ENCODE peak calls at places on chromosomes 3 and 15, in eight cellular contexts. One of them, this sample, is unnamed.

GRCh38 chr3:57559526-57559925 is 3.5 kb downstream of the PDE12 start:
- DNase-seq in SW480: no peak
- DNase-seq in NCI-H1048: no peak
- DNase-seq in stimulated activated CD8-positive, alpha-beta memory T cell treated with anti-CD3 and anti-CD28 coated beads, Interleukin-12 subunit alpha, Interleukin-12 subunit beta, amount 100 ng/mL, for 4 hours: no peak
- DNase-seq in pancreas: no peak
- DNase-seq in fibroblast of lung: peak; percentile 36
- DNase-seq in colonic mucosa: no peak
- DNase-seq in hepatocyte: no peak
- DNase-seq in this sample: no peak

GRCh38 chr15:63487076-63487757 is 17.2 kb upstream of the USP3 start:
- DNase-seq in SW480: peak; percentile 51
- DNase-seq in NCI-H1048: peak; percentile 61
- DNase-seq in stimulated activated CD8-positive, alpha-beta memory T cell treated with anti-CD3 and anti-CD28 coated beads, Interleukin-12 subunit alpha, Interleukin-12 subunit beta, amount 100 ng/mL, for 4 hours: peak; percentile 71
- DNase-seq in pancreas: peak; percentile 92
- DNase-seq in fibroblast of lung: peak; percentile 78
- DNase-seq in colonic mucosa: peak; percentile 98
- DNase-seq in hepatocyte: peak; percentile 88
- DNase-seq in this sample: peak; percentile 95

GRCh38 chr15:91926871-91927270 is 73.4 kb downstream of the SLCO3A1 start:
- DNase-seq in SW480: no peak
- DNase-seq in NCI-H1048: no peak
- DNase-seq in stimulated activated CD8-positive, alpha-beta memory T cell treated with anti-CD3 and anti-CD28 coated beads, Interleukin-12 subunit alpha, Interleukin-12 subunit beta, amount 100 ng/mL, for 4 hours: no peak
- DNase-seq in pancreas: no peak
- DNase-seq in fibroblast of lung: no peak
- DNase-seq in colonic mucosa: no peak
- DNase-seq in hepatocyte: no peak
- DNase-seq in this sample: no peak

GRCh38 chr3:35946121-35946856 is 307.0 kb downstream of the ARPP21 start:
- DNase-seq in SW480: peak; percentile 26
- DNase-seq in NCI-H1048: no peak
- DNase-seq in stimulated activated CD8-positive, alpha-beta memory T cell treated with anti-CD3 and anti-CD28 coated beads, Interleukin-12 subunit alpha, Interleukin-12 subunit beta, amount 100 ng/mL, for 4 hours: no peak
- DNase-seq in pancreas: no peak
- DNase-seq in fibroblast of lung: peak; percentile 50
- DNase-seq in colonic mucosa: no peak
- DNase-seq in hepatocyte: peak; percentile 30
- DNase-seq in this sample: no peak

GRCh38 chr15:33915571-33916407 is 52.5 kb upstream of the CHRM5 start:
- DNase-seq in SW480: peak; percentile 78
- DNase-seq in NCI-H1048: no peak
- DNase-seq in stimulated activated CD8-positive, alpha-beta memory T cell treated with anti-CD3 and anti-CD28 coated beads, Interleukin-12 subunit alpha, Interleukin-12 subunit beta, amount 100 ng/mL, for 4 hours: no peak
- DNase-seq in pancreas: no peak
- DNase-seq in fibroblast of lung: no peak
- DNase-seq in colonic mucosa: peak; percentile 71
- DNase-seq in hepatocyte: peak; percentile 45
- DNase-seq in this sample: no peak

GRCh38 chr3:50503947-50504346 is 513 bp upstream of the CACNA2D2 start:
- DNase-seq in SW480: no peak
- DNase-seq in NCI-H1048: no peak
- DNase-seq in stimulated activated CD8-positive, alpha-beta memory T cell treated with anti-CD3 and anti-CD28 coated beads, Interleukin-12 subunit alpha, Interleukin-12 subunit beta, amount 100 ng/mL, for 4 hours: no peak
- DNase-seq in pancreas: no peak
- DNase-seq in fibroblast of lung: no peak
- DNase-seq in colonic mucosa: no peak
- DNase-seq in hepatocyte: no peak
- DNase-seq in this sample: no peak

GRCh38 chr15:37653018-37653417 is 281.4 kb upstream of the TMCO5A start:
- DNase-seq in SW480: no peak
- DNase-seq in NCI-H1048: no peak
- DNase-seq in stimulated activated CD8-positive, alpha-beta memory T cell treated with anti-CD3 and anti-CD28 coated beads, Interleukin-12 subunit alpha, Interleukin-12 subunit beta, amount 100 ng/mL, for 4 hours: no peak
- DNase-seq in pancreas: no peak
- DNase-seq in fibroblast of lung: no peak
- DNase-seq in colonic mucosa: no peak
- DNase-seq in hepatocyte: no peak
- DNase-seq in this sample: no peak

GRCh38 chr15:26449296-26449695 is 323.6 kb downstream of the GABRB3 start:
- DNase-seq in SW480: no peak
- DNase-seq in NCI-H1048: no peak
- DNase-seq in stimulated activated CD8-positive, alpha-beta memory T cell treated with anti-CD3 and anti-CD28 coated beads, Interleukin-12 subunit alpha, Interleukin-12 subunit beta, amount 100 ng/mL, for 4 hours: no peak
- DNase-seq in pancreas: no peak
- DNase-seq in fibroblast of lung: no peak
- DNase-seq in colonic mucosa: no peak
- DNase-seq in hepatocyte: no peak
- DNase-seq in this sample: no peak

GRCh38 chr3:127985655-127986225 is 66.5 kb upstream of the SEC61A1 start:
- DNase-seq in SW480: no peak
- DNase-seq in NCI-H1048: no peak
- DNase-seq in stimulated activated CD8-positive, alpha-beta memory T cell treated with anti-CD3 and anti-CD28 coated beads, Interleukin-12 subunit alpha, Interleukin-12 subunit beta, amount 100 ng/mL, for 4 hours: no peak
- DNase-seq in pancreas: no peak
- DNase-seq in fibroblast of lung: no peak
- DNase-seq in colonic mucosa: no peak
- DNase-seq in hepatocyte: no peak
- DNase-seq in this sample: no peak

GRCh38 chr15:39976291-39977274 is 42.7 kb downstream of the EIF2AK4 start:
- DNase-seq in SW480: peak; percentile 77
- DNase-seq in NCI-H1048: peak; percentile 12
- DNase-seq in stimulated activated CD8-positive, alpha-beta memory T cell treated with anti-CD3 and anti-CD28 coated beads, Interleukin-12 subunit alpha, Interleukin-12 subunit beta, amount 100 ng/mL, for 4 hours: no peak
- DNase-seq in pancreas: peak; percentile 34
- DNase-seq in fibroblast of lung: peak; percentile 69
- DNase-seq in colonic mucosa: peak; percentile 62
- DNase-seq in hepatocyte: peak; percentile 66
- DNase-seq in this sample: peak; percentile 28